ENCODE peak calls at places on chromosome 2, in four cellular contexts. L is PC-3, U is nephron progenitor cell, X is fibroblast of gingiva. Z is an unnamed sample.

GRCh38 chr2:28747714-28748113 is 3.9 kb upstream of the PPP1CB start:
- DNase-seq in X (no peak), U (no peak), L (peak; percentile 43), Z (no peak)

GRCh38 chr2:124582387-124582786 is 557.3 kb downstream of the CNTNAP5 start:
- DNase-seq in L (no peak), X (no peak), U (no peak), Z (no peak)

GRCh38 chr2:238019962-238020361 is 40.8 kb upstream of the SCLY start:
- DNase-seq in U (no peak), X (peak; percentile 30), L (peak; percentile 18), Z (no peak)

GRCh38 chr2:102473020-102473419 is at the start of gene SLC9A4:
- DNase-seq in X (peak; percentile 6), L (peak; percentile 81), U (peak; percentile 61), Z (peak; percentile 46)

GRCh38 chr2:163878718-163879117 is 142.9 kb upstream of the FIGN start:
- DNase-seq in U (peak; percentile 29), X (no peak), L (peak; percentile 61), Z (peak; percentile 13)

GRCh38 chr2:39593439-39594393 is 72.0 kb upstream of the TMEM178A start:
- DNase-seq in U (peak; percentile 9), L (peak; percentile 79), X (peak; percentile 64), Z (peak; percentile 65)

GRCh38 chr2:98134138-98134537 is 47.2 kb downstream of the VWA3B start:
- DNase-seq in X (no peak), L (no peak), U (no peak), Z (peak; percentile 69)

GRCh38 chr2:55519908-55520885 is 679 bp downstream of the CFAP36 start:
- DNase-seq in X (peak; percentile 5), U (peak; percentile 41), L (peak; percentile 30), Z (peak; percentile 29)

GRCh38 chr2:73272270-73272669 is 12.0 kb downstream of the FBXO41 start:
- DNase-seq in L (no peak), U (no peak), X (no peak), Z (no peak)

Z was measured in H7.